ENCODE peak calls at places on chromosome 3, in four cellular contexts. One of them, this sample, is unnamed.

GRCh38 chr3:53816430-53816829 is 29.8 kb downstream of the CHDH start:
- DNase-seq in effector CD4-positive, alpha-beta T cell: no peak
- DNase-seq in NCI-H2171: no peak
- DNase-seq in H7: no peak
- DNase-seq in this sample: no peak

GRCh38 chr3:183968846-183969245 is 48.8 kb downstream of the ABCC5 start:
- DNase-seq in effector CD4-positive, alpha-beta T cell: no peak
- DNase-seq in NCI-H2171: no peak
- DNase-seq in H7: no peak
- DNase-seq in this sample: no peak

GRCh38 chr3:174524203-174524602 is 334.9 kb upstream of the NAALADL2 start:
- DNase-seq in effector CD4-positive, alpha-beta T cell: no peak
- DNase-seq in NCI-H2171: no peak
- DNase-seq in H7: no peak
- DNase-seq in this sample: no peak

GRCh38 chr3:177753498-177754155 is 556.3 kb upstream of the TBL1XR1 start:
- DNase-seq in effector CD4-positive, alpha-beta T cell: no peak
- DNase-seq in NCI-H2171: no peak
- DNase-seq in H7: no peak
- DNase-seq in this sample: no peak

GRCh38 chr3:58769065-58769464 is 102.5 kb upstream of the FAM3D start:
- DNase-seq in effector CD4-positive, alpha-beta T cell: no peak
- DNase-seq in NCI-H2171: no peak
- DNase-seq in H7: no peak
- DNase-seq in this sample: no peak

GRCh38 chr3:78096488-78097255 is 1056.8 kb downstream of the ROBO2 start:
- DNase-seq in effector CD4-positive, alpha-beta T cell: no peak
- DNase-seq in NCI-H2171: no peak
- DNase-seq in H7: no peak
- DNase-seq in this sample: no peak

GRCh38 chr3:183159319-183159718 is 3.2 kb downstream of the LAMP3 start:
- DNase-seq in effector CD4-positive, alpha-beta T cell: no peak
- DNase-seq in NCI-H2171: no peak
- DNase-seq in H7: peak; percentile 14
- DNase-seq in this sample: no peak

GRCh38 chr3:9976736-9977709 is 9.6 kb downstream of the EMC3 start:
- DNase-seq in effector CD4-positive, alpha-beta T cell: no peak
- DNase-seq in NCI-H2171: no peak
- DNase-seq in H7: no peak
- DNase-seq in this sample: no peak

GRCh38 chr3:32432045-32432710 is 40.5 kb downstream of the CMTM7 start:
- DNase-seq in effector CD4-positive, alpha-beta T cell: no peak
- DNase-seq in NCI-H2171: no peak
- DNase-seq in H7: no peak
- DNase-seq in this sample: no peak

GRCh38 chr3:10380906-10381795 is 60.2 kb upstream of the SEC13 start:
- DNase-seq in effector CD4-positive, alpha-beta T cell: no peak
- DNase-seq in NCI-H2171: no peak
- DNase-seq in H7: no peak
- DNase-seq in this sample: no peak

GRCh38 chr3:56764904-56765445 is 36.8 kb downstream of the ARHGEF3 start:
- DNase-seq in effector CD4-positive, alpha-beta T cell: no peak
- DNase-seq in NCI-H2171: no peak
- DNase-seq in H7: no peak
- DNase-seq in this sample: no peak

This sample was measured in T follicular helper cell.